ENCODE peak calls at places on chromosome 11, in seven cellular contexts. B, N, D, O, M, X and K are unnamed samples.

GRCh38 chr11:58608331-58608730 is 14.1 kb upstream of the CNTF start:
- DNase-seq in B (no peak), N (no peak), D (no peak), O (no peak), M (no peak), X (no peak), K (no peak)

GRCh38 chr11:60719406-60719805 is 5.1 kb upstream of the MS4A18 start:
- DNase-seq in B (peak; percentile 82), N (no peak), D (no peak), O (no peak), M (no peak), X (no peak), K (no peak)

GRCh38 chr11:7630002-7630401 is 43.3 kb downstream of the CYB5R2 start:
- DNase-seq in B (no peak), N (no peak), D (no peak), O (no peak), M (no peak), X (no peak), K (peak; percentile 34)

GRCh38 chr11:76617553-76618265 is 52.8 kb downstream of the LRRC32 start:
- DNase-seq in B (no peak), N (no peak), D (peak; percentile 13), O (no peak), M (no peak), X (no peak), K (no peak)

GRCh38 chr11:69140635-69141034 is 15.1 kb upstream of the SMIM38 start:
- DNase-seq in B (no peak), N (no peak), D (no peak), O (no peak), M (no peak), X (no peak), K (no peak)

GRCh38 chr11:70716986-70717775 is 318.9 kb downstream of the CTTN start:
- DNase-seq in B (no peak), N (peak; percentile 14), D (no peak), O (no peak), M (no peak), X (no peak), K (no peak)

GRCh38 chr11:78217650-78218541 is 29.2 kb downstream of the USP35 start:
- DNase-seq in B (no peak), N (no peak), D (no peak), O (no peak), M (no peak), X (no peak), K (no peak)

GRCh38 chr11:28702450-28702790 is 594.2 kb downstream of the METTL15 start:
- DNase-seq in B (no peak), N (no peak), D (no peak), O (no peak), M (no peak), X (no peak), K (no peak)

GRCh38 chr11:4543561-4543960 is 1.4 kb upstream of the OR52M1 start:
- DNase-seq in B (no peak), N (no peak), D (no peak), O (no peak), M (no peak), X (no peak), K (peak; percentile 67)

GRCh38 chr11:116862101-116862637 is 24.7 kb upstream of the APOA1 start:
- DNase-seq in B (no peak), N (no peak), D (no peak), O (no peak), M (no peak), X (no peak), K (no peak)

GRCh38 chr11:84719935-84720577 is 907.1 kb downstream of the DLG2 start:
- DNase-seq in B (peak; percentile 17), N (no peak), D (no peak), O (peak; percentile 34), M (no peak), X (peak; percentile 17), K (no peak)

GRCh38 chr11:46291441-46292143 is 14.1 kb downstream of the CREB3L1 start:
- DNase-seq in B (no peak), N (peak; percentile 90), D (no peak), O (no peak), M (no peak), X (no peak), K (peak; percentile 34)